ENCODE peak calls at places on chromosomes 1 and 21, in seven cellular contexts. M, T, I, H, R, V and U are unnamed samples.
A peak's percentile ranks its signal among the peaks of the same experiment; 100 is the strongest.

GRCh38 chr1:205274041-205274691 is 46.4 kb downstream of the TMCC2 start:
- DNase-seq in V (no peak), I (no peak), H (no peak), M (no peak), T (no peak), R (no peak), U (peak; percentile 46)

GRCh38 chr1:57599233-57599994 is 175.6 kb upstream of the DAB1 start:
- DNase-seq in M (no peak), I (no peak), H (no peak), R (no peak), T (no peak), V (no peak), U (no peak)

GRCh38 chr1:15056515-15057285 is 96.8 kb upstream of the TMEM51 start:
- DNase-seq in R (peak; percentile 81), I (no peak), T (no peak), M (no peak), H (no peak), V (peak; percentile 82), U (no peak)

GRCh38 chr1:1857096-1857703 is 33.7 kb downstream of the GNB1 start:
- DNase-seq in I (no peak), H (peak; percentile 28), R (no peak), M (no peak), T (no peak), V (no peak), U (no peak)

GRCh38 chr1:153938996-153939395 is 7.5 kb downstream of the DENND4B start:
- DNase-seq in H (no peak), R (no peak), V (no peak), I (no peak), M (no peak), T (no peak), U (no peak)

GRCh38 chr1:247077768-247078314 is 770 bp downstream of the ZNF670 start:
- DNase-seq in V (no peak), M (no peak), T (no peak), R (no peak), H (peak; percentile 6), I (no peak), U (peak; percentile 27)

GRCh38 chr21:28742527-28742926 is 250.2 kb downstream of the LTN1 start:
- DNase-seq in I (no peak), M (no peak), T (no peak), H (no peak), R (peak; percentile 31), V (no peak), U (no peak)

GRCh38 chr1:59543211-59543668 is 246.3 kb downstream of the FGGY start:
- DNase-seq in T (no peak), V (no peak), I (no peak), H (no peak), M (no peak), R (no peak), U (no peak)

GRCh38 chr1:1298861-1299685 is 8.7 kb downstream of the ACAP3 start:
- DNase-seq in R (peak; percentile 55), V (no peak), T (no peak), H (no peak), I (no peak), M (no peak), U (no peak)

GRCh38 chr1:151475175-151475574 is 15.9 kb upstream of the POGZ start:
- DNase-seq in V (no peak), M (no peak), I (no peak), T (no peak), R (no peak), H (no peak), U (peak; percentile 93)

GRCh38 chr1:7539772-7540175 is 231.3 kb upstream of the VAMP3 start:
- DNase-seq in V (peak; percentile 47), R (no peak), M (peak; percentile 44), T (no peak), I (no peak), H (no peak), U (no peak)

GRCh38 chr21:27681841-27682240 is 715.0 kb upstream of the ADAMTS5 start:
- DNase-seq in T (no peak), R (no peak), V (no peak), H (no peak), I (no peak), M (no peak), U (no peak)

GRCh38 chr1:7149080-7149838 is 364.0 kb downstream of the CAMTA1 start:
- DNase-seq in T (no peak), V (no peak), H (no peak), I (peak; percentile 72), R (peak; percentile 23), M (no peak), U (no peak)

GRCh38 chr1:98898901-98899300 is 105.8 kb downstream of the PLPPR5 start:
- DNase-seq in T (no peak), H (no peak), R (no peak), M (no peak), V (no peak), I (no peak), U (no peak)

GRCh38 chr1:232891656-232892317 is 58.6 kb upstream of the NTPCR start:
- DNase-seq in V (no peak), H (no peak), T (no peak), R (no peak), I (no peak), M (no peak), U (no peak)

GRCh38 chr1:8789314-8790214 is 27.9 kb downstream of the RERE start:
- DNase-seq in I (no peak), R (no peak), M (peak; percentile 61), V (no peak), T (no peak), H (no peak), U (no peak)

GRCh38 chr1:173206816-173207595 is at the start of gene TNFSF4:
- DNase-seq in M (no peak), T (no peak), H (no peak), V (peak; percentile 22), I (no peak), R (no peak), U (no peak)

GRCh38 chr1:25562101-25562927 is 18.9 kb downstream of the LDLRAP1 start:
- DNase-seq in T (no peak), I (no peak), V (no peak), H (peak; percentile 80), R (no peak), M (peak; percentile 37), U (peak; percentile 86)

GRCh38 chr1:158121604-158122254 is 59.0 kb upstream of the CD1D start:
- DNase-seq in M (peak; percentile 34), V (no peak), I (no peak), R (no peak), H (peak; percentile 65), T (no peak), U (peak; percentile 45)

GRCh38 chr1:16960560-16961296 is 19.7 kb downstream of the MFAP2 start:
- DNase-seq in M (peak; percentile 63), V (peak; percentile 79), I (peak; percentile 91), T (no peak), H (peak; percentile 65), R (peak; percentile 87), U (peak; percentile 88)

GRCh38 chr1:232319106-232319505 is 310.8 kb downstream of the SIPA1L2 start:
- DNase-seq in M (no peak), I (peak; percentile 82), H (no peak), T (no peak), R (no peak), V (no peak), U (no peak)

GRCh38 chr1:215423288-215423687 is 143.8 kb upstream of the KCTD3 start:
- DNase-seq in R (no peak), V (peak; percentile 35), H (no peak), M (no peak), I (no peak), T (no peak), U (no peak)

GRCh38 chr21:38914531-38915385 is 109.0 kb downstream of the ETS2 start:
- DNase-seq in I (no peak), H (no peak), M (no peak), R (peak; percentile 28), V (no peak), T (no peak), U (no peak)

GRCh38 chr1:165726169-165726568 is 27.8 kb upstream of the ALDH9A1 start:
- DNase-seq in H (no peak), I (no peak), T (no peak), M (no peak), V (no peak), R (no peak), U (no peak)

GRCh38 chr1:185442065-185442464 is 125.0 kb upstream of the IVNS1ABP start:
- DNase-seq in H (no peak), R (no peak), M (no peak), I (no peak), V (no peak), T (no peak), U (no peak)

GRCh38 chr21:45644041-45644906 is 749 bp downstream of the PCBP3 start:
- DNase-seq in I (no peak), H (no peak), T (no peak), R (no peak), M (no peak), V (peak; percentile 33), U (no peak)

GRCh38 chr1:175434268-175434860 is 241.8 kb upstream of the KIAA0040 start:
- DNase-seq in I (no peak), V (no peak), T (no peak), M (no peak), H (peak; percentile 26), R (no peak), U (peak; percentile 23)

GRCh38 chr1:37958690-37959089 is 11.8 kb upstream of the INPP5B start:
- DNase-seq in R (peak; percentile 75), V (no peak), T (no peak), M (no peak), H (no peak), I (no peak), U (no peak)